ENCODE peak calls at places on chromosomes 5 and 9, in seven cellular contexts. Y is K562; A is hippocampal formation; T is activated effector memory CD4-positive, alpha-beta T cell treated with anti-CD3 and anti-CD28 coated beads, Interleukin-2, amount 50 U/mL, for 16 hours; F is progenitor cell of endocrine pancreas; C is PC-3; G is activated naive CD8-positive, alpha-beta T cell treated with anti-CD3 and anti-CD28 coated beads, Interleukin-2, amount 50 U/mL, for 24 hours. E is an unnamed sample.

GRCh38 chr5:371811-372555 is 50.5 kb downstream of the AHRR start:
- DNase-seq in Y (no peak), A (no peak), T (peak), F (peak), C (no peak), G (no peak), E (peak)

GRCh38 chr9:94649100-94649855 is 10.0 kb upstream of the FBP1 start:
- DNase-seq in Y (no peak), A (no peak), T (no peak), F (no peak), C (peak), G (no peak), E (no peak)

GRCh38 chr5:32628049-32628803 is 42.9 kb downstream of the SUB1 start:
- DNase-seq in Y (no peak), A (no peak), T (no peak), F (no peak), C (peak), G (no peak), E (no peak)

GRCh38 chr9:95150903-95151302 is 166.6 kb downstream of the FANCC start:
- DNase-seq in Y (no peak), A (no peak), T (no peak), F (no peak), C (no peak), G (no peak), E (no peak)

GRCh38 chr5:82847564-82847963 is 229.6 kb downstream of the TMEM167A start:
- DNase-seq in Y (no peak), A (no peak), T (no peak), F (no peak), C (no peak), G (no peak), E (no peak)

GRCh38 chr9:3894764-3895163 is 369.0 kb upstream of the RFX3 start:
- DNase-seq in Y (no peak), A (no peak), T (no peak), F (no peak), C (no peak), G (no peak), E (no peak)

GRCh38 chr5:55868846-55869245 is 17.7 kb downstream of the IL31RA start:
- DNase-seq in Y (peak), A (no peak), T (peak), F (no peak), C (peak), G (peak), E (no peak)

GRCh38 chr5:158660726-158661125 is 439.0 kb downstream of the EBF1 start:
- DNase-seq in Y (no peak), A (no peak), T (no peak), F (no peak), C (no peak), G (no peak), E (no peak)

GRCh38 chr5:172860520-172861443 is 26.7 kb downstream of the ERGIC1 start:
- DNase-seq in Y (no peak), A (peak), T (no peak), F (no peak), C (no peak), G (no peak), E (peak)

GRCh38 chr5:502325-503079 is 21.7 kb downstream of the SLC9A3 start:
- DNase-seq in Y (no peak), A (no peak), T (no peak), F (no peak), C (no peak), G (no peak), E (no peak)